ENCODE peak calls at places on chromosomes 12 and 14, in eight cellular contexts. One of them, this sample, is unnamed. For H3K9me3, the result is how much of the 10 kb centered on the place peaks cover.

GRCh38 chr12:77120156-77120555 is 54.8 kb upstream of the E2F7 start:
- DNase-seq in ovary: no peak
- DNase-seq in tibial nerve: no peak
- DNase-seq in breast epithelium: no peak
- DNase-seq in PC-3: peak
- DNase-seq in heart right ventricle: no peak
- DNase-seq in lower lobe of right lung: no peak
- DNase-seq in fibroblast of lung: peak
- DNase-seq in this sample: no peak

GRCh38 chr12:106114084-106115068 is 24.4 kb downstream of the NUAK1 start:
- DNase-seq in tibial nerve: peak
- DNase-seq in ovary: peak
- DNase-seq in heart right ventricle: no peak
- DNase-seq in fibroblast of lung: no peak
- DNase-seq in lower lobe of right lung: no peak
- DNase-seq in breast epithelium: no peak
- DNase-seq in PC-3: peak
- DNase-seq in this sample: no peak

GRCh38 chr12:74890237-74890599 is 319.4 kb downstream of the KCNC2 start:
- DNase-seq in PC-3: peak
- DNase-seq in fibroblast of lung: peak
- DNase-seq in lower lobe of right lung: no peak
- DNase-seq in heart right ventricle: no peak
- DNase-seq in tibial nerve: no peak
- DNase-seq in ovary: no peak
- DNase-seq in breast epithelium: no peak
- DNase-seq in this sample: no peak

GRCh38 chr12:75628916-75629315 is 117.5 kb upstream of the KRR1 start:
- DNase-seq in fibroblast of lung: no peak
- DNase-seq in heart right ventricle: no peak
- DNase-seq in PC-3: no peak
- DNase-seq in ovary: no peak
- DNase-seq in breast epithelium: no peak
- DNase-seq in tibial nerve: no peak
- DNase-seq in lower lobe of right lung: no peak
- DNase-seq in this sample: no peak

GRCh38 chr12:108629824-108630476 is 3.7 kb downstream of the SELPLG start:
- DNase-seq in lower lobe of right lung: peak
- DNase-seq in ovary: no peak
- DNase-seq in heart right ventricle: no peak
- DNase-seq in fibroblast of lung: peak
- DNase-seq in breast epithelium: no peak
- DNase-seq in PC-3: peak
- DNase-seq in tibial nerve: no peak
- DNase-seq in this sample: peak

GRCh38 chr14:101781240-101782061 is 19.9 kb downstream of the PPP2R5C start:
- DNase-seq in heart right ventricle: no peak
- DNase-seq in lower lobe of right lung: no peak
- DNase-seq in tibial nerve: no peak
- DNase-seq in PC-3: no peak
- DNase-seq in breast epithelium: no peak
- DNase-seq in fibroblast of lung: peak
- DNase-seq in ovary: no peak
- DNase-seq in this sample: no peak

GRCh38 chr12:113961921-113962710 is 4.0 kb downstream of the RBM19 start:
- DNase-seq in PC-3: peak
- DNase-seq in breast epithelium: no peak
- DNase-seq in lower lobe of right lung: no peak
- DNase-seq in heart right ventricle: no peak
- DNase-seq in fibroblast of lung: peak
- DNase-seq in tibial nerve: no peak
- DNase-seq in ovary: no peak
- DNase-seq in this sample: no peak

GRCh38 chr12:31362115-31362758 is 36.3 kb upstream of the SINHCAF start:
- DNase-seq in ovary: no peak
- DNase-seq in breast epithelium: no peak
- DNase-seq in tibial nerve: no peak
- DNase-seq in fibroblast of lung: no peak
- DNase-seq in heart right ventricle: no peak
- DNase-seq in lower lobe of right lung: no peak
- DNase-seq in PC-3: no peak
- DNase-seq in this sample: no peak

GRCh38 chr12:122412851-122413433 is 9.5 kb downstream of the CLIP1 start:
- DNase-seq in ovary: no peak
- DNase-seq in heart right ventricle: no peak
- DNase-seq in lower lobe of right lung: no peak
- DNase-seq in breast epithelium: no peak
- DNase-seq in PC-3: no peak
- DNase-seq in tibial nerve: no peak
- DNase-seq in fibroblast of lung: no peak
- DNase-seq in this sample: no peak

GRCh38 chr12:27864521-27864920 is 84.5 kb upstream of the MANSC4 start:
- DNase-seq in lower lobe of right lung: no peak
- DNase-seq in heart right ventricle: no peak
- DNase-seq in tibial nerve: no peak
- DNase-seq in fibroblast of lung: peak
- DNase-seq in breast epithelium: no peak
- DNase-seq in ovary: no peak
- DNase-seq in PC-3: peak
- DNase-seq in this sample: no peak

GRCh38 chr14:58463147-58463546 is 35.6 kb downstream of the KIAA0586 start:
- DNase-seq in breast epithelium: no peak
- DNase-seq in tibial nerve: no peak
- DNase-seq in fibroblast of lung: no peak
- DNase-seq in heart right ventricle: no peak
- DNase-seq in ovary: no peak
- DNase-seq in PC-3: peak
- DNase-seq in lower lobe of right lung: no peak
- DNase-seq in this sample: no peak

GRCh38 chr14:96631621-96632362 is 129.6 kb downstream of the PAPOLA start:
- DNase-seq in tibial nerve: no peak
- DNase-seq in ovary: no peak
- DNase-seq in heart right ventricle: no peak
- DNase-seq in fibroblast of lung: no peak
- DNase-seq in breast epithelium: no peak
- DNase-seq in lower lobe of right lung: no peak
- DNase-seq in PC-3: no peak
- DNase-seq in this sample: no peak

GRCh38 chr12:45553204-45553603 is 176.3 kb upstream of the ARID2 start:
- DNase-seq in lower lobe of right lung: no peak
- DNase-seq in breast epithelium: no peak
- DNase-seq in fibroblast of lung: peak
- DNase-seq in PC-3: peak
- DNase-seq in heart right ventricle: no peak
- DNase-seq in ovary: no peak
- DNase-seq in tibial nerve: no peak
- DNase-seq in this sample: no peak

GRCh38 chr14:94382684-94383663 is 5.4 kb downstream of the SERPINA1 start:
- DNase-seq in heart right ventricle: no peak
- DNase-seq in lower lobe of right lung: no peak
- DNase-seq in PC-3: no peak
- DNase-seq in tibial nerve: no peak
- DNase-seq in fibroblast of lung: no peak
- DNase-seq in ovary: peak
- DNase-seq in breast epithelium: no peak
- DNase-seq in this sample: no peak

GRCh38 chr12:104672501-104673265 is 215.9 kb downstream of the CHST11 start:
- DNase-seq in breast epithelium: no peak
- DNase-seq in tibial nerve: no peak
- DNase-seq in heart right ventricle: peak
- DNase-seq in lower lobe of right lung: peak
- DNase-seq in PC-3: peak
- DNase-seq in fibroblast of lung: peak
- DNase-seq in ovary: no peak
- DNase-seq in this sample: no peak

GRCh38 chr12:80001562-80001961 is 66.7 kb upstream of the PPP1R12A start:
- DNase-seq in ovary: no peak
- DNase-seq in heart right ventricle: no peak
- DNase-seq in fibroblast of lung: no peak
- DNase-seq in PC-3: peak
- DNase-seq in breast epithelium: no peak
- DNase-seq in tibial nerve: no peak
- DNase-seq in lower lobe of right lung: no peak
- DNase-seq in this sample: no peak

GRCh38 chr14:62206456-62206855 is 444.2 kb downstream of the SNAPC1 start:
- DNase-seq in PC-3: peak
- DNase-seq in fibroblast of lung: peak
- DNase-seq in ovary: no peak
- DNase-seq in breast epithelium: no peak
- DNase-seq in tibial nerve: no peak
- DNase-seq in heart right ventricle: no peak
- DNase-seq in lower lobe of right lung: no peak
- DNase-seq in this sample: no peak

GRCh38 chr14:48967419-48967818 is 618.8 kb downstream of the RPS29 start:
- DNase-seq in breast epithelium: no peak
- DNase-seq in tibial nerve: no peak
- DNase-seq in fibroblast of lung: peak
- DNase-seq in lower lobe of right lung: no peak
- DNase-seq in PC-3: peak
- DNase-seq in heart right ventricle: no peak
- DNase-seq in ovary: no peak
- DNase-seq in this sample: no peak

GRCh38 chr12:13164859-13165577 is 31.5 kb upstream of the EMP1 start:
- DNase-seq in ovary: no peak
- DNase-seq in PC-3: no peak
- DNase-seq in fibroblast of lung: no peak
- DNase-seq in breast epithelium: no peak
- DNase-seq in heart right ventricle: no peak
- DNase-seq in lower lobe of right lung: no peak
- DNase-seq in tibial nerve: no peak
- DNase-seq in this sample: no peak

GRCh38 chr14:94022532-94023411 is 3.4 kb upstream of the OTUB2 start:
- DNase-seq in ovary: no peak
- DNase-seq in PC-3: no peak
- DNase-seq in tibial nerve: no peak
- DNase-seq in heart right ventricle: no peak
- DNase-seq in lower lobe of right lung: no peak
- DNase-seq in fibroblast of lung: no peak
- DNase-seq in breast epithelium: no peak
- DNase-seq in this sample: no peak

GRCh38 chr12:85920324-85920947 is 46.3 kb downstream of the NTS start:
- DNase-seq in tibial nerve: no peak
- DNase-seq in lower lobe of right lung: no peak
- DNase-seq in ovary: no peak
- DNase-seq in fibroblast of lung: peak
- DNase-seq in heart right ventricle: no peak
- DNase-seq in breast epithelium: no peak
- DNase-seq in PC-3: peak
- DNase-seq in this sample: no peak

GRCh38 chr14:88026890-88027289 is 22.0 kb downstream of the GPR65 start:
- DNase-seq in tibial nerve: no peak
- DNase-seq in lower lobe of right lung: no peak
- DNase-seq in breast epithelium: no peak
- DNase-seq in heart right ventricle: no peak
- DNase-seq in ovary: no peak
- DNase-seq in PC-3: no peak
- DNase-seq in fibroblast of lung: no peak
- DNase-seq in this sample: no peak

GRCh38 chr12:32413412-32413811 is 14.1 kb downstream of the FGD4 start:
- DNase-seq in tibial nerve: no peak
- DNase-seq in heart right ventricle: no peak
- DNase-seq in ovary: no peak
- DNase-seq in breast epithelium: no peak
- DNase-seq in PC-3: no peak
- DNase-seq in lower lobe of right lung: no peak
- DNase-seq in fibroblast of lung: no peak
- DNase-seq in this sample: no peak

GRCh38 chr14:24323341-24323740 is 11.5 kb downstream of the ADCY4 start:
- DNase-seq in breast epithelium: no peak
- DNase-seq in ovary: no peak
- DNase-seq in lower lobe of right lung: no peak
- DNase-seq in fibroblast of lung: no peak
- DNase-seq in heart right ventricle: no peak
- DNase-seq in tibial nerve: no peak
- DNase-seq in PC-3: no peak
- DNase-seq in this sample: no peak
- H3K9me3 ChIP-seq in breast epithelium: under half
- H3K9me3 ChIP-seq in ovary: under half
- H3K9me3 ChIP-seq in lower lobe of right lung: under half
- H3K9me3 ChIP-seq in fibroblast of lung: under half
- H3K9me3 ChIP-seq in heart right ventricle: under half
- H3K9me3 ChIP-seq in tibial nerve: under half
- H3K9me3 ChIP-seq in PC-3: under half
- H3K9me3 ChIP-seq in this sample: under half

GRCh38 chr12:5900533-5901255 is 44.4 kb downstream of the ANO2 start:
- DNase-seq in ovary: no peak
- DNase-seq in heart right ventricle: no peak
- DNase-seq in breast epithelium: no peak
- DNase-seq in tibial nerve: no peak
- DNase-seq in lower lobe of right lung: no peak
- DNase-seq in fibroblast of lung: no peak
- DNase-seq in PC-3: no peak
- DNase-seq in this sample: no peak

GRCh38 chr12:5902736-5903135 is 42.3 kb downstream of the ANO2 start:
- DNase-seq in heart right ventricle: no peak
- DNase-seq in ovary: no peak
- DNase-seq in lower lobe of right lung: no peak
- DNase-seq in PC-3: no peak
- DNase-seq in fibroblast of lung: no peak
- DNase-seq in tibial nerve: no peak
- DNase-seq in breast epithelium: no peak
- DNase-seq in this sample: no peak

GRCh38 chr12:5901416-5901815 is 43.6 kb downstream of the ANO2 start:
- DNase-seq in lower lobe of right lung: no peak
- DNase-seq in tibial nerve: no peak
- DNase-seq in ovary: no peak
- DNase-seq in fibroblast of lung: no peak
- DNase-seq in PC-3: no peak
- DNase-seq in heart right ventricle: no peak
- DNase-seq in breast epithelium: no peak
- DNase-seq in this sample: no peak

GRCh38 chr12:5904441-5904840 is 40.6 kb downstream of the ANO2 start:
- DNase-seq in PC-3: no peak
- DNase-seq in tibial nerve: no peak
- DNase-seq in lower lobe of right lung: no peak
- DNase-seq in fibroblast of lung: no peak
- DNase-seq in breast epithelium: no peak
- DNase-seq in heart right ventricle: no peak
- DNase-seq in ovary: no peak
- DNase-seq in this sample: no peak

GRCh38 chr12:5898874-5899273 is 46.2 kb downstream of the ANO2 start:
- DNase-seq in lower lobe of right lung: no peak
- DNase-seq in breast epithelium: no peak
- DNase-seq in tibial nerve: no peak
- DNase-seq in PC-3: peak
- DNase-seq in heart right ventricle: no peak
- DNase-seq in fibroblast of lung: no peak
- DNase-seq in ovary: no peak
- DNase-seq in this sample: no peak
- TF ChIP-seq CTCF in lower lobe of right lung: no peak
- TF ChIP-seq CTCF in breast epithelium: no peak
- TF ChIP-seq CTCF in tibial nerve: no peak
- TF ChIP-seq CTCF in PC-3: peak
- TF ChIP-seq CTCF in heart right ventricle: no peak
- TF ChIP-seq CTCF in fibroblast of lung: no peak
- TF ChIP-seq CTCF in ovary: no peak
- TF ChIP-seq CTCF in this sample: no peak

GRCh38 chr12:132530451-132530850 is 40.5 kb downstream of the FBRSL1 start:
- DNase-seq in tibial nerve: no peak
- DNase-seq in lower lobe of right lung: no peak
- DNase-seq in PC-3: no peak
- DNase-seq in fibroblast of lung: no peak
- DNase-seq in heart right ventricle: no peak
- DNase-seq in breast epithelium: no peak
- DNase-seq in ovary: no peak
- DNase-seq in this sample: no peak
- H3K9me3 ChIP-seq in tibial nerve: under half
- H3K9me3 ChIP-seq in lower lobe of right lung: under half
- H3K9me3 ChIP-seq in PC-3: under half
- H3K9me3 ChIP-seq in fibroblast of lung: under half
- H3K9me3 ChIP-seq in heart right ventricle: under half
- H3K9me3 ChIP-seq in breast epithelium: under half
- H3K9me3 ChIP-seq in ovary: under half
- H3K9me3 ChIP-seq in this sample: under half

GRCh38 chr14:22314183-22314820 is 274.7 kb downstream of the DAD1 start:
- DNase-seq in PC-3: peak
- DNase-seq in heart right ventricle: peak
- DNase-seq in fibroblast of lung: peak
- DNase-seq in tibial nerve: peak
- DNase-seq in ovary: no peak
- DNase-seq in lower lobe of right lung: no peak
- DNase-seq in breast epithelium: no peak
- DNase-seq in this sample: no peak
- TF ChIP-seq CTCF in PC-3: peak
- TF ChIP-seq CTCF in heart right ventricle: peak
- TF ChIP-seq CTCF in fibroblast of lung: peak
- TF ChIP-seq CTCF in tibial nerve: peak
- TF ChIP-seq CTCF in ovary: peak
- TF ChIP-seq CTCF in lower lobe of right lung: peak
- TF ChIP-seq CTCF in breast epithelium: peak
- TF ChIP-seq CTCF in this sample: no peak